ENCODE peak calls at places on chromosomes 1 and 21, in five cellular contexts. O is upper lobe of right lung, D is GM23248, Z is prostate gland, F is vagina. L is an unnamed sample.

GRCh38 chr1:77929806-77930205 is 41.4 kb downstream of the NEXN start:
- DNase-seq in F (no peak), O (no peak), Z (no peak), D (no peak), L (peak; percentile 65)

GRCh38 chr1:7379445-7379971 is 391.6 kb upstream of the VAMP3 start:
- DNase-seq in D (peak; percentile 81), Z (peak; percentile 40), O (no peak), F (peak; percentile 40), L (peak; percentile 84)

GRCh38 chr1:200890818-200891773 is 3.6 kb upstream of the INAVA start:
- DNase-seq in Z (peak; percentile 30), F (no peak), D (peak; percentile 55), O (peak; percentile 77), L (no peak)

GRCh38 chr1:86499987-86500593 is 31.4 kb downstream of the CLCA1 start:
- DNase-seq in Z (no peak), F (no peak), D (peak; percentile 90), O (no peak), L (peak; percentile 31)

GRCh38 chr1:207919523-207920210 is 8.7 kb upstream of the CD34 start:
- DNase-seq in D (peak; percentile 56), Z (no peak), F (no peak), O (no peak), L (no peak)

GRCh38 chr21:38660333-38661295 is 145.1 kb upstream of the ETS2 start:
- DNase-seq in O (peak; percentile 68), D (peak; percentile 48), Z (no peak), F (no peak), L (no peak)

GRCh38 chr1:111032295-111032897 is 68.7 kb upstream of the LRIF1 start:
- DNase-seq in Z (peak; percentile 7), D (peak; percentile 35), O (no peak), F (no peak), L (peak; percentile 34)

GRCh38 chr1:33424610-33425009 is 6.3 kb downstream of the PHC2 start:
- DNase-seq in F (no peak), D (peak; percentile 57), O (no peak), Z (no peak), L (peak; percentile 28)

GRCh38 chr1:197284972-197285371 is 16.9 kb downstream of the CRB1 start:
- DNase-seq in O (no peak), D (no peak), Z (no peak), F (no peak), L (no peak)

GRCh38 chr1:161196521-161197451 is 2.1 kb downstream of the ADAMTS4 start:
- DNase-seq in O (no peak), Z (no peak), D (peak; percentile 95), F (no peak), L (no peak)

GRCh38 chr1:223062177-223062576 is 80.9 kb downstream of the TLR5 start:
- DNase-seq in D (peak; percentile 28), O (no peak), F (no peak), Z (no peak), L (peak; percentile 41)

GRCh38 chr1:194629011-194629410 is 1442.6 kb upstream of the B3GALT2 start:
- DNase-seq in Z (no peak), O (no peak), D (no peak), F (no peak), L (peak; percentile 20)

GRCh38 chr1:223133301-223133823 is 9.7 kb downstream of the TLR5 start:
- DNase-seq in D (no peak), O (no peak), Z (no peak), F (no peak), L (no peak)

GRCh38 chr21:44368711-44369446 is 15.5 kb downstream of the TRPM2 start:
- DNase-seq in O (peak; percentile 63), D (no peak), F (no peak), Z (no peak), L (no peak)

GRCh38 chr1:181485276-181486097 is 2.2 kb downstream of the CACNA1E start:
- DNase-seq in F (peak; percentile 70), Z (no peak), O (peak; percentile 68), D (peak; percentile 37), L (peak; percentile 2)

GRCh38 chr1:8494681-8495080 is 176.8 kb downstream of the SLC45A1 start:
- DNase-seq in Z (no peak), F (no peak), O (no peak), D (no peak), L (no peak)

GRCh38 chr1:228329887-228330286 is 76.7 kb downstream of the TRIM11 start:
- DNase-seq in D (no peak), O (no peak), F (no peak), Z (no peak), L (no peak)

GRCh38 chr1:201376464-201377374 is 761 bp downstream of the TNNT2 start:
- DNase-seq in D (peak; percentile 60), O (no peak), F (no peak), Z (no peak), L (peak; percentile 64)

GRCh38 chr1:192557841-192558595 is 17.6 kb upstream of the RGS1 start:
- DNase-seq in D (peak; percentile 77), Z (no peak), F (no peak), O (no peak), L (no peak)

GRCh38 chr21:40466893-40467483 is 380.0 kb downstream of the DSCAM start:
- DNase-seq in F (no peak), Z (peak; percentile 37), D (no peak), O (no peak), L (peak; percentile 44)

GRCh38 chr1:184350573-184350972 is 36.3 kb upstream of the C1orf21 start:
- DNase-seq in O (no peak), Z (no peak), D (no peak), F (no peak), L (no peak)

GRCh38 chr1:172320723-172321122 is 99.8 kb upstream of the C1orf105 start:
- DNase-seq in D (peak; percentile 66), Z (no peak), F (no peak), O (no peak), L (no peak)

GRCh38 chr1:39694026-39694425 is 2.8 kb upstream of the HPCAL4 start:
- DNase-seq in D (no peak), Z (no peak), F (no peak), O (no peak), L (peak; percentile 51)
- H3K27me3 ChIP-seq in D (peaks cover 77% of the 10 kb centered on the region), Z (no peaks in the 10 kb centered on the region), F (no peaks in the 10 kb centered on the region), O (peaks cover 42% of the 10 kb centered on the region), L (peaks cover 18% of the 10 kb centered on the region)

GRCh38 chr1:20551161-20551560 is 1.2 kb upstream of the FAM43B start:
- DNase-seq in F (no peak), O (no peak), Z (no peak), D (no peak), L (no peak)
- H3K27me3 ChIP-seq in F (peaks cover 7% of the 10 kb centered on the region), O (peaks cover 58% of the 10 kb centered on the region), Z (peaks cover 25% of the 10 kb centered on the region), D (peaks cover 35% of the 10 kb centered on the region), L (peaks cover 39% of the 10 kb centered on the region)

GRCh38 chr1:175146535-175147213 is 45.9 kb downstream of the KIAA0040 start:
- DNase-seq in O (peak; percentile 82), D (peak; percentile 68), Z (peak; percentile 16), F (no peak), L (peak; percentile 48)

GRCh38 chr1:175150596-175151319 is 41.8 kb downstream of the KIAA0040 start:
- DNase-seq in Z (no peak), O (no peak), D (peak; percentile 79), F (no peak), L (peak; percentile 58)

GRCh38 chr1:175145899-175146298 is 46.7 kb downstream of the KIAA0040 start:
- DNase-seq in Z (no peak), O (no peak), D (no peak), F (no peak), L (peak; percentile 61)

GRCh38 chr1:175152006-175152652 is 40.4 kb downstream of the KIAA0040 start:
- DNase-seq in D (peak; percentile 57), O (no peak), Z (peak; percentile 26), F (no peak), L (peak; percentile 26)

DNA sequence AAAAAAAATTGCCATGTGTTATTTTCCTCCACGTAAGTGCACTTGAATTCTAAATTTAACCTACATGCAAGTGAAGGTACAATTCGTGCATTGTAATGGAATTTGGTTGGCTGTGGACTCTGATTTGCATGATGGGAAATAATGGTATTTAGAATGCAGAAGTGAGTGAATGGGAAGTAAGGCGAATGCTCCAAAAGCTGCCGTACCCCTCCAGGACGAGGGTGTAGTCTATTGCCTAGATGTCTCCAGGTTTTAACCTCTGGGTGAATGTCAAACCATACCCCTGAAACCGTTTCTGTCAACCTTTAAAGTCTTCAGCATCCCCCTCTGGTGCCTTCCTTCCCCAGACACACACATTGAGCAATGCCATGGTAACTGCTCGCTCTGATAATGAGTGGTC is 44.5 kb downstream of the KIAA0040 start:
- DNase-seq in D (no peak), O (no peak), F (no peak), Z (no peak), L (no peak)
- H3K27me3 ChIP-seq in D (no peaks in the 10 kb centered on the region), O (no peaks in the 10 kb centered on the region), F (no peaks in the 10 kb centered on the region), Z (no peaks in the 10 kb centered on the region), L (peaks cover 2% of the 10 kb centered on the region)

GRCh38 chr1:30803562-30803961 is 46.0 kb upstream of the LAPTM5 start:
- DNase-seq in Z (no peak), D (no peak), F (no peak), O (no peak), L (no peak)
- H3K27me3 ChIP-seq in Z (no peaks in the 10 kb centered on the region), D (no peaks in the 10 kb centered on the region), F (no peaks in the 10 kb centered on the region), O (peaks cover 4% of the 10 kb centered on the region), L (peaks cover 11% of the 10 kb centered on the region)

DNA sequence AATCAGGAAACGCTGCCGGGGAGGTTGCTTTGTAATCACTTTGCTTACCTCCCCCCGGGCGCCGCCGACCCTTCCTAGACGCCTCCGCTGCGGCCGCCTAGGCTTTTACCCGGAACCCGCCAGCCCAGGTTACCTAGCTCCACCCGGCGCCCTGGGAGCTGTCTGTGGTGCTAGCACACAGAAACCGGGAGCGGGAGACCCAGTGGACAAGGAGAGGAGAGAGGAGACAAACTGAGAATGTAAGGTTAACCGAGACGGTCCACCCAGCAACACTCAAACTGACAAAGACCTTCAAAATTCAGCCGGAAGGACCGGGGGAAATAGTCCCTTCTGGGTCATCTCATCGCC is 9.8 kb downstream of the BARHL2 start:
- DNase-seq in F (no peak), O (peak; percentile 84), Z (no peak), D (peak; percentile 66), L (peak; percentile 26)
- H3K27me3 ChIP-seq in F (peaks cover 21% of the 10 kb centered on the region), O (peaks cover 95% of the 10 kb centered on the region), Z (peaks cover 22% of the 10 kb centered on the region), D (peaks cover 84% of the 10 kb centered on the region), L (peaks cover 55% of the 10 kb centered on the region)

GRCh38 chr1:160096491-160097116 is 1.8 kb downstream of the IGSF8 start:
- DNase-seq in F (no peak), O (peak; percentile 35), Z (no peak), D (peak; percentile 90), L (peak; percentile 90)

GRCh38 chr1:160099716-160100375 is 1.4 kb upstream of the IGSF8 start:
- DNase-seq in D (no peak), O (peak; percentile 26), F (no peak), Z (no peak), L (no peak)

GRCh38 chr1:160097196-160097910 is 1.1 kb downstream of the IGSF8 start:
- DNase-seq in Z (no peak), D (peak; percentile 29), F (no peak), O (peak; percentile 60), L (no peak)

GRCh38 chr1:160098852-160099647 is 631 bp upstream of the IGSF8 start:
- DNase-seq in F (no peak), Z (peak; percentile 97), O (peak; percentile 99), D (peak; percentile 95), L (peak; percentile 75)

GRCh38 chr1:160097911-160098851 is at the start of gene IGSF8:
- DNase-seq in D (peak; percentile 82), Z (peak; percentile 90), O (peak; percentile 96), F (no peak), L (peak; percentile 61)
- H3K27me3 ChIP-seq in D (no peaks in the 10 kb centered on the region), Z (no peaks in the 10 kb centered on the region), O (no peaks in the 10 kb centered on the region), F (no peaks in the 10 kb centered on the region), L (no peaks in the 10 kb centered on the region)

L was measured in bronchial epithelial cell.